ENCODE peak calls at places on chromosomes 11 and 22, in ten cellular contexts. X, M, O, S, F, G, Z, N, H and B are unnamed samples.

GRCh38 chr11:74018331-74019005 is 9.6 kb upstream of the UCP3 start:
- DNase-seq in X (no peak), M (peak), O (peak), S (peak), F (peak), G (peak), Z (peak), N (peak), H (peak), B (peak)

GRCh38 chr11:128328955-128329551 is 258.3 kb downstream of the ETS1 start:
- DNase-seq in X (peak), M (no peak), O (no peak), S (no peak), F (no peak), G (peak), Z (no peak), N (no peak), H (no peak), B (peak)

GRCh38 chr11:67996051-67996450 is 7.8 kb downstream of the UNC93B1 start:
- DNase-seq in X (no peak), M (no peak), O (no peak), S (no peak), F (no peak), G (no peak), Z (no peak), N (no peak), H (no peak), B (no peak)

GRCh38 chr11:7904910-7905309 is 26.2 kb downstream of the OR10A6 start:
- DNase-seq in X (no peak), M (peak), O (no peak), S (no peak), F (peak), G (no peak), Z (no peak), N (no peak), H (no peak), B (no peak)

GRCh38 chr11:34750692-34751405 is 130.0 kb downstream of the EHF start:
- DNase-seq in X (no peak), M (no peak), O (no peak), S (no peak), F (peak), G (no peak), Z (no peak), N (no peak), H (no peak), B (no peak)

GRCh38 chr11:1573847-1574255 is 1.8 kb upstream of the DUSP8 start:
- DNase-seq in X (no peak), M (no peak), O (no peak), S (peak), F (no peak), G (no peak), Z (no peak), N (no peak), H (no peak), B (no peak)

GRCh38 chr11:124069429-124070401 is 28.6 kb upstream of the OR10G7 start:
- DNase-seq in X (peak), M (peak), O (no peak), S (no peak), F (peak), G (peak), Z (peak), N (no peak), H (peak), B (peak)

GRCh38 chr22:11616811-11617210 is 3911.2 kb upstream of the OR11H1 start:
- DNase-seq in X (no peak), M (peak), O (no peak), S (no peak), F (no peak), G (peak), Z (no peak), N (no peak), H (no peak), B (no peak)

GRCh38 chr11:71433648-71434450 is 14.3 kb downstream of the DHCR7 start:
- DNase-seq in X (no peak), M (no peak), O (no peak), S (no peak), F (peak), G (no peak), Z (no peak), N (peak), H (no peak), B (no peak)